ENCODE peak calls at places on chromosomes 6 and 20, in four cellular contexts. I is hippocampal formation; A is CD4-positive, alpha-beta T cell; T is naive thymus-derived CD4-positive, alpha-beta T cell. V is an unnamed sample.

GRCh38 chr6:128259735-128260685 is 260.4 kb downstream of the PTPRK start:
- DNase-seq in I (no peak), A (no peak), T (no peak), V (no peak)

GRCh38 chr20:37247547-37247946 is 14.1 kb downstream of the GHRH start:
- DNase-seq in I (no peak), T (no peak), A (no peak), V (no peak)

GRCh38 chr20:3803854-3804253 is 7.7 kb downstream of the CDC25B start:
- DNase-seq in A (no peak), I (no peak), T (no peak), V (no peak)

GRCh38 chr6:12051861-12052368 is 39.8 kb downstream of the HIVEP1 start:
- DNase-seq in T (no peak), A (peak; percentile 59), I (no peak), V (no peak)

GRCh38 chr6:45518321-45518720 is 140.6 kb upstream of the SUPT3H start:
- DNase-seq in A (no peak), I (no peak), T (no peak), V (no peak)

GRCh38 chr6:52595796-52596130 is 18.9 kb upstream of the TRAM2 start:
- DNase-seq in A (no peak), I (no peak), T (no peak), V (no peak)

GRCh38 chr20:38073307-38074010 is 39.9 kb downstream of the RPRD1B start:
- DNase-seq in T (no peak), I (peak; percentile 50), A (no peak), V (peak; percentile 34)

GRCh38 chr6:139290787-139291294 is 957 bp downstream of the TXLNB start:
- DNase-seq in I (peak; percentile 27), T (no peak), A (peak; percentile 5), V (no peak)

GRCh38 chr6:4776967-4777925 is 1.0 kb downstream of the CDYL start:
- DNase-seq in A (peak; percentile 8), T (no peak), I (no peak), V (no peak)

GRCh38 chr6:474454-475185 is 83.1 kb downstream of the IRF4 start:
- DNase-seq in I (no peak), A (peak; percentile 63), T (peak; percentile 25), V (no peak)

V was measured in NCI-H1436.